ENCODE peak calls at places on chromosomes 13 and 19, in ten cellular contexts. T, Q, F, O, U, M, V, L, D and A are unnamed samples.

GRCh38 chr13:32905063-32905863 is 111.0 kb upstream of the KL start:
- DNase-seq in T (no peak), Q (no peak), F (no peak), O (peak; percentile 45), U (peak; percentile 31), M (no peak), V (no peak), L (peak; percentile 80), D (peak; percentile 1), A (peak; percentile 39)

GRCh38 chr13:89029062-89029461 is 1357.9 kb downstream of the SLITRK5 start:
- DNase-seq in T (no peak), Q (no peak), F (no peak), O (no peak), U (no peak), M (no peak), V (no peak), L (no peak), D (no peak), A (no peak)

GRCh38 chr19:21398851-21399250 is 1.9 kb downstream of the ZNF493 start:
- DNase-seq in T (no peak), Q (no peak), F (no peak), O (no peak), U (no peak), M (no peak), V (no peak), L (no peak), D (no peak), A (no peak)

GRCh38 chr19:49773663-49774305 is 7.0 kb downstream of the AP2A1 start:
- DNase-seq in T (no peak), Q (peak; percentile 44), F (no peak), O (no peak), U (no peak), M (no peak), V (no peak), L (no peak), D (no peak), A (no peak)

GRCh38 chr19:41894350-41894749 is 11.4 kb downstream of the ARHGEF1 start:
- DNase-seq in T (no peak), Q (no peak), F (no peak), O (no peak), U (no peak), M (no peak), V (no peak), L (no peak), D (no peak), A (no peak)

GRCh38 chr19:35278578-35279284 is 3.6 kb upstream of the HAMP start:
- DNase-seq in T (no peak), Q (no peak), F (no peak), O (no peak), U (no peak), M (no peak), V (no peak), L (no peak), D (no peak), A (no peak)

GRCh38 chr19:1851581-1852293 is 3.5 kb upstream of the REXO1 start:
- DNase-seq in T (no peak), Q (no peak), F (no peak), O (no peak), U (peak; percentile 77), M (no peak), V (no peak), L (peak; percentile 67), D (no peak), A (no peak)

GRCh38 chr13:110116072-110116487 is 190.9 kb downstream of the COL4A1 start:
- DNase-seq in T (peak; percentile 71), Q (no peak), F (peak; percentile 66), O (no peak), U (no peak), M (peak; percentile 34), V (peak; percentile 86), L (peak; percentile 41), D (peak; percentile 53), A (peak; percentile 70)

GRCh38 chr19:31214086-31214485 is 135.2 kb downstream of the TSHZ3 start:
- DNase-seq in T (peak; percentile 41), Q (no peak), F (peak; percentile 50), O (peak; percentile 57), U (no peak), M (no peak), V (peak; percentile 73), L (peak; percentile 95), D (peak; percentile 84), A (no peak)

GRCh38 chr19:38278751-38279150 is 14.4 kb downstream of the SPINT2 start:
- DNase-seq in T (no peak), Q (peak; percentile 79), F (no peak), O (no peak), U (no peak), M (no peak), V (no peak), L (no peak), D (no peak), A (no peak)

GRCh38 chr13:41159174-41159573 is 26.6 kb upstream of the KBTBD6 start:
- DNase-seq in T (no peak), Q (no peak), F (no peak), O (no peak), U (no peak), M (no peak), V (no peak), L (peak; percentile 21), D (no peak), A (no peak)

GRCh38 chr13:88246239-88246638 is 575.1 kb downstream of the SLITRK5 start:
- DNase-seq in T (no peak), Q (no peak), F (no peak), O (no peak), U (no peak), M (peak; percentile 53), V (no peak), L (no peak), D (no peak), A (no peak)

GRCh38 chr13:75495938-75496337 is 14.0 kb upstream of the TBC1D4 start:
- DNase-seq in T (no peak), Q (no peak), F (no peak), O (no peak), U (no peak), M (no peak), V (no peak), L (no peak), D (no peak), A (no peak)

GRCh38 chr19:57992841-57993240 is 9.8 kb downstream of the ZNF606 start:
- DNase-seq in T (no peak), Q (no peak), F (no peak), O (no peak), U (no peak), M (peak; percentile 47), V (no peak), L (no peak), D (no peak), A (no peak)

GRCh38 chr13:64591981-64592380 is 2638.2 kb downstream of the PCDH9 start:
- DNase-seq in T (no peak), Q (no peak), F (no peak), O (no peak), U (no peak), M (peak; percentile 6), V (no peak), L (no peak), D (peak; percentile 15), A (no peak)

GRCh38 chr13:30696278-30697176 is 38.8 kb upstream of the ALOX5AP start:
- DNase-seq in T (no peak), Q (peak; percentile 77), F (no peak), O (no peak), U (no peak), M (no peak), V (no peak), L (no peak), D (peak; percentile 22), A (no peak)

GRCh38 chr13:94947965-94948371 is 235.6 kb upstream of the SOX21 start:
- DNase-seq in T (no peak), Q (peak; percentile 75), F (no peak), O (no peak), U (no peak), M (no peak), V (no peak), L (no peak), D (no peak), A (no peak)

GRCh38 chr13:82571653-82572052 is 1310.6 kb downstream of the SLITRK1 start:
- DNase-seq in T (no peak), Q (no peak), F (no peak), O (no peak), U (no peak), M (no peak), V (no peak), L (no peak), D (no peak), A (no peak)

GRCh38 chr13:109152941-109153340 is 523.5 kb downstream of the MYO16 start:
- DNase-seq in T (no peak), Q (no peak), F (no peak), O (no peak), U (no peak), M (no peak), V (no peak), L (no peak), D (no peak), A (no peak)

GRCh38 chr19:3457531-3458228 is 22.6 kb downstream of the SMIM24 start:
- DNase-seq in T (no peak), Q (no peak), F (no peak), O (no peak), U (no peak), M (no peak), V (no peak), L (no peak), D (no peak), A (no peak)

GRCh38 chr13:79549355-79550106 is 68.6 kb downstream of the NDFIP2 start:
- DNase-seq in T (no peak), Q (no peak), F (no peak), O (no peak), U (no peak), M (no peak), V (no peak), L (no peak), D (no peak), A (no peak)

GRCh38 chr13:50936681-50937080 is 27.1 kb downstream of the RNASEH2B start:
- DNase-seq in T (no peak), Q (no peak), F (no peak), O (no peak), U (no peak), M (no peak), V (no peak), L (no peak), D (peak; percentile 41), A (no peak)

GRCh38 chr19:30167976-30168635 is 204.1 kb upstream of the ZNF536 start:
- DNase-seq in T (no peak), Q (no peak), F (no peak), O (no peak), U (no peak), M (no peak), V (no peak), L (no peak), D (no peak), A (no peak)

GRCh38 chr13:41802684-41803554 is 158.0 kb downstream of the VWA8 start:
- DNase-seq in T (no peak), Q (no peak), F (no peak), O (no peak), U (no peak), M (no peak), V (no peak), L (no peak), D (no peak), A (no peak)

GRCh38 chr19:8265872-8266271 is 42.3 kb downstream of the CD320 start:
- DNase-seq in T (no peak), Q (no peak), F (no peak), O (no peak), U (no peak), M (no peak), V (no peak), L (no peak), D (no peak), A (no peak)

GRCh38 chr19:12247644-12248222 is 47.0 kb downstream of the ZNF44 start:
- DNase-seq in T (no peak), Q (no peak), F (no peak), O (no peak), U (no peak), M (no peak), V (no peak), L (no peak), D (no peak), A (no peak)

GRCh38 chr13:58048670-58049069 is 417.1 kb downstream of the PCDH17 start:
- DNase-seq in T (no peak), Q (no peak), F (no peak), O (no peak), U (no peak), M (no peak), V (no peak), L (no peak), D (no peak), A (no peak)

GRCh38 chr13:93680329-93680728 is 453.7 kb downstream of the GPC6 start:
- DNase-seq in T (no peak), Q (no peak), F (no peak), O (no peak), U (no peak), M (peak; percentile 57), V (no peak), L (no peak), D (no peak), A (no peak)